ENCODE peak calls at places on chromosomes 12 and 14, in eight cellular contexts. One of them, this sample, is unnamed.

GRCh38 chr12:113805201-113805600 is 160.9 kb downstream of the RBM19 start:
- DNase-seq in stimulated activated CD8-positive, alpha-beta memory T cell treated with anti-CD3 and anti-CD28 coated beads, Interleukin-15, amount 100 ng/mL, for 1 hour: no peak
- DNase-seq in fibroblast of the conjunctiva: no peak
- DNase-seq in astrocyte of the spinal cord: no peak
- DNase-seq in T-helper 1 cell: no peak
- DNase-seq in lower leg skin: no peak
- DNase-seq in HTR-8/SVneo: no peak
- DNase-seq in T-helper 2 cell: no peak
- DNase-seq in this sample: no peak

GRCh38 chr14:66638688-66639087 is 130.7 kb downstream of the GPHN start:
- DNase-seq in stimulated activated CD8-positive, alpha-beta memory T cell treated with anti-CD3 and anti-CD28 coated beads, Interleukin-15, amount 100 ng/mL, for 1 hour: no peak
- DNase-seq in fibroblast of the conjunctiva: no peak
- DNase-seq in astrocyte of the spinal cord: no peak
- DNase-seq in T-helper 1 cell: no peak
- DNase-seq in lower leg skin: no peak
- DNase-seq in HTR-8/SVneo: peak; percentile 71
- DNase-seq in T-helper 2 cell: no peak
- DNase-seq in this sample: no peak

GRCh38 chr12:124915249-124916236 is 1.1 kb upstream of the UBC start:
- DNase-seq in stimulated activated CD8-positive, alpha-beta memory T cell treated with anti-CD3 and anti-CD28 coated beads, Interleukin-15, amount 100 ng/mL, for 1 hour: no peak
- DNase-seq in fibroblast of the conjunctiva: no peak
- DNase-seq in astrocyte of the spinal cord: no peak
- DNase-seq in T-helper 1 cell: no peak
- DNase-seq in lower leg skin: peak; percentile 64
- DNase-seq in HTR-8/SVneo: no peak
- DNase-seq in T-helper 2 cell: no peak
- DNase-seq in this sample: no peak

GRCh38 chr14:101123639-101124525 is 220.4 kb upstream of the RTL1 start:
- DNase-seq in stimulated activated CD8-positive, alpha-beta memory T cell treated with anti-CD3 and anti-CD28 coated beads, Interleukin-15, amount 100 ng/mL, for 1 hour: no peak
- DNase-seq in fibroblast of the conjunctiva: no peak
- DNase-seq in astrocyte of the spinal cord: no peak
- DNase-seq in T-helper 1 cell: no peak
- DNase-seq in lower leg skin: peak; percentile 9
- DNase-seq in HTR-8/SVneo: no peak
- DNase-seq in T-helper 2 cell: no peak
- DNase-seq in this sample: no peak

GRCh38 chr14:29814153-29815057 is 113.2 kb downstream of the PRKD1 start:
- DNase-seq in stimulated activated CD8-positive, alpha-beta memory T cell treated with anti-CD3 and anti-CD28 coated beads, Interleukin-15, amount 100 ng/mL, for 1 hour: no peak
- DNase-seq in fibroblast of the conjunctiva: peak; percentile 26
- DNase-seq in astrocyte of the spinal cord: peak; percentile 74
- DNase-seq in T-helper 1 cell: no peak
- DNase-seq in lower leg skin: no peak
- DNase-seq in HTR-8/SVneo: no peak
- DNase-seq in T-helper 2 cell: no peak
- DNase-seq in this sample: no peak

GRCh38 chr12:25712169-25712568 is 159.1 kb upstream of the LMNTD1 start:
- DNase-seq in stimulated activated CD8-positive, alpha-beta memory T cell treated with anti-CD3 and anti-CD28 coated beads, Interleukin-15, amount 100 ng/mL, for 1 hour: no peak
- DNase-seq in fibroblast of the conjunctiva: no peak
- DNase-seq in astrocyte of the spinal cord: no peak
- DNase-seq in T-helper 1 cell: no peak
- DNase-seq in lower leg skin: no peak
- DNase-seq in HTR-8/SVneo: no peak
- DNase-seq in T-helper 2 cell: no peak
- DNase-seq in this sample: no peak

GRCh38 chr14:97273540-97273939 is 476.4 kb downstream of the VRK1 start:
- DNase-seq in stimulated activated CD8-positive, alpha-beta memory T cell treated with anti-CD3 and anti-CD28 coated beads, Interleukin-15, amount 100 ng/mL, for 1 hour: no peak
- DNase-seq in fibroblast of the conjunctiva: no peak
- DNase-seq in astrocyte of the spinal cord: no peak
- DNase-seq in T-helper 1 cell: no peak
- DNase-seq in lower leg skin: no peak
- DNase-seq in HTR-8/SVneo: no peak
- DNase-seq in T-helper 2 cell: no peak
- DNase-seq in this sample: no peak

GRCh38 chr12:52526511-52526951 is 6.3 kb upstream of the KRT5 start:
- DNase-seq in stimulated activated CD8-positive, alpha-beta memory T cell treated with anti-CD3 and anti-CD28 coated beads, Interleukin-15, amount 100 ng/mL, for 1 hour: no peak
- DNase-seq in fibroblast of the conjunctiva: no peak
- DNase-seq in astrocyte of the spinal cord: no peak
- DNase-seq in T-helper 1 cell: no peak
- DNase-seq in lower leg skin: no peak
- DNase-seq in HTR-8/SVneo: no peak
- DNase-seq in T-helper 2 cell: no peak
- DNase-seq in this sample: no peak

GRCh38 chr14:20327005-20327869 is 5.8 kb downstream of the CCNB1IP1 start:
- DNase-seq in stimulated activated CD8-positive, alpha-beta memory T cell treated with anti-CD3 and anti-CD28 coated beads, Interleukin-15, amount 100 ng/mL, for 1 hour: no peak
- DNase-seq in fibroblast of the conjunctiva: peak; percentile 63
- DNase-seq in astrocyte of the spinal cord: peak; percentile 74
- DNase-seq in T-helper 1 cell: peak; percentile 32
- DNase-seq in lower leg skin: no peak
- DNase-seq in HTR-8/SVneo: peak; percentile 41
- DNase-seq in T-helper 2 cell: no peak
- DNase-seq in this sample: peak; percentile 81

GRCh38 chr14:92223027-92223426 is 99.9 kb upstream of the SLC24A4 start:
- DNase-seq in stimulated activated CD8-positive, alpha-beta memory T cell treated with anti-CD3 and anti-CD28 coated beads, Interleukin-15, amount 100 ng/mL, for 1 hour: no peak
- DNase-seq in fibroblast of the conjunctiva: no peak
- DNase-seq in astrocyte of the spinal cord: no peak
- DNase-seq in T-helper 1 cell: no peak
- DNase-seq in lower leg skin: no peak
- DNase-seq in HTR-8/SVneo: no peak
- DNase-seq in T-helper 2 cell: no peak
- DNase-seq in this sample: no peak

GRCh38 chr14:103679351-103679750 is 35.9 kb downstream of the XRCC3 start:
- DNase-seq in stimulated activated CD8-positive, alpha-beta memory T cell treated with anti-CD3 and anti-CD28 coated beads, Interleukin-15, amount 100 ng/mL, for 1 hour: peak; percentile 7
- DNase-seq in fibroblast of the conjunctiva: no peak
- DNase-seq in astrocyte of the spinal cord: peak; percentile 16
- DNase-seq in T-helper 1 cell: no peak
- DNase-seq in lower leg skin: no peak
- DNase-seq in HTR-8/SVneo: peak; percentile 29
- DNase-seq in T-helper 2 cell: no peak
- DNase-seq in this sample: peak; percentile 26

GRCh38 chr14:53924754-53925153 is 31.9 kb downstream of the BMP4 start:
- DNase-seq in stimulated activated CD8-positive, alpha-beta memory T cell treated with anti-CD3 and anti-CD28 coated beads, Interleukin-15, amount 100 ng/mL, for 1 hour: no peak
- DNase-seq in fibroblast of the conjunctiva: no peak
- DNase-seq in astrocyte of the spinal cord: peak; percentile 90
- DNase-seq in T-helper 1 cell: no peak
- DNase-seq in lower leg skin: no peak
- DNase-seq in HTR-8/SVneo: peak; percentile 87
- DNase-seq in T-helper 2 cell: no peak
- DNase-seq in this sample: no peak

GRCh38 chr12:42099433-42099832 is 45.2 kb downstream of the GXYLT1 start:
- DNase-seq in stimulated activated CD8-positive, alpha-beta memory T cell treated with anti-CD3 and anti-CD28 coated beads, Interleukin-15, amount 100 ng/mL, for 1 hour: no peak
- DNase-seq in fibroblast of the conjunctiva: no peak
- DNase-seq in astrocyte of the spinal cord: no peak
- DNase-seq in T-helper 1 cell: no peak
- DNase-seq in lower leg skin: no peak
- DNase-seq in HTR-8/SVneo: no peak
- DNase-seq in T-helper 2 cell: no peak
- DNase-seq in this sample: no peak

GRCh38 chr14:94485944-94486841 is 10.2 kb upstream of the SERPINA9 start:
- DNase-seq in stimulated activated CD8-positive, alpha-beta memory T cell treated with anti-CD3 and anti-CD28 coated beads, Interleukin-15, amount 100 ng/mL, for 1 hour: peak; percentile 12
- DNase-seq in fibroblast of the conjunctiva: peak; percentile 5
- DNase-seq in astrocyte of the spinal cord: peak; percentile 50
- DNase-seq in T-helper 1 cell: peak; percentile 12
- DNase-seq in lower leg skin: peak; percentile 39
- DNase-seq in HTR-8/SVneo: peak; percentile 77
- DNase-seq in T-helper 2 cell: peak; percentile 28
- DNase-seq in this sample: peak; percentile 11

GRCh38 chr14:79732911-79733310 is 478.4 kb downstream of the DIO2 start:
- DNase-seq in stimulated activated CD8-positive, alpha-beta memory T cell treated with anti-CD3 and anti-CD28 coated beads, Interleukin-15, amount 100 ng/mL, for 1 hour: no peak
- DNase-seq in fibroblast of the conjunctiva: no peak
- DNase-seq in astrocyte of the spinal cord: peak; percentile 29
- DNase-seq in T-helper 1 cell: no peak
- DNase-seq in lower leg skin: no peak
- DNase-seq in HTR-8/SVneo: no peak
- DNase-seq in T-helper 2 cell: no peak
- DNase-seq in this sample: no peak

GRCh38 chr12:31228811-31229792 is 96.8 kb downstream of the SINHCAF start:
- DNase-seq in stimulated activated CD8-positive, alpha-beta memory T cell treated with anti-CD3 and anti-CD28 coated beads, Interleukin-15, amount 100 ng/mL, for 1 hour: no peak
- DNase-seq in fibroblast of the conjunctiva: no peak
- DNase-seq in astrocyte of the spinal cord: no peak
- DNase-seq in T-helper 1 cell: no peak
- DNase-seq in lower leg skin: no peak
- DNase-seq in HTR-8/SVneo: no peak
- DNase-seq in T-helper 2 cell: no peak
- DNase-seq in this sample: no peak

GRCh38 chr12:96751626-96752025 is 155.4 kb upstream of the NEDD1 start:
- DNase-seq in stimulated activated CD8-positive, alpha-beta memory T cell treated with anti-CD3 and anti-CD28 coated beads, Interleukin-15, amount 100 ng/mL, for 1 hour: no peak
- DNase-seq in fibroblast of the conjunctiva: no peak
- DNase-seq in astrocyte of the spinal cord: no peak
- DNase-seq in T-helper 1 cell: no peak
- DNase-seq in lower leg skin: no peak
- DNase-seq in HTR-8/SVneo: no peak
- DNase-seq in T-helper 2 cell: no peak
- DNase-seq in this sample: no peak

GRCh38 chr14:34554540-34555250 is 15.2 kb upstream of the EAPP start:
- DNase-seq in stimulated activated CD8-positive, alpha-beta memory T cell treated with anti-CD3 and anti-CD28 coated beads, Interleukin-15, amount 100 ng/mL, for 1 hour: no peak
- DNase-seq in fibroblast of the conjunctiva: no peak
- DNase-seq in astrocyte of the spinal cord: no peak
- DNase-seq in T-helper 1 cell: no peak
- DNase-seq in lower leg skin: no peak
- DNase-seq in HTR-8/SVneo: no peak
- DNase-seq in T-helper 2 cell: no peak
- DNase-seq in this sample: no peak

GRCh38 chr12:50546441-50547318 is 41.9 kb downstream of the DIP2B start:
- DNase-seq in stimulated activated CD8-positive, alpha-beta memory T cell treated with anti-CD3 and anti-CD28 coated beads, Interleukin-15, amount 100 ng/mL, for 1 hour: no peak
- DNase-seq in fibroblast of the conjunctiva: no peak
- DNase-seq in astrocyte of the spinal cord: no peak
- DNase-seq in T-helper 1 cell: no peak
- DNase-seq in lower leg skin: no peak
- DNase-seq in HTR-8/SVneo: no peak
- DNase-seq in T-helper 2 cell: no peak
- DNase-seq in this sample: no peak

GRCh38 chr12:131190965-131191364 is 237.3 kb downstream of the ADGRD1 start:
- DNase-seq in stimulated activated CD8-positive, alpha-beta memory T cell treated with anti-CD3 and anti-CD28 coated beads, Interleukin-15, amount 100 ng/mL, for 1 hour: no peak
- DNase-seq in fibroblast of the conjunctiva: no peak
- DNase-seq in astrocyte of the spinal cord: no peak
- DNase-seq in T-helper 1 cell: no peak
- DNase-seq in lower leg skin: no peak
- DNase-seq in HTR-8/SVneo: no peak
- DNase-seq in T-helper 2 cell: no peak
- DNase-seq in this sample: no peak

GRCh38 chr14:49982522-49982951 is 89.7 kb downstream of the ARF6 start:
- DNase-seq in stimulated activated CD8-positive, alpha-beta memory T cell treated with anti-CD3 and anti-CD28 coated beads, Interleukin-15, amount 100 ng/mL, for 1 hour: no peak
- DNase-seq in fibroblast of the conjunctiva: peak; percentile 76
- DNase-seq in astrocyte of the spinal cord: peak; percentile 94
- DNase-seq in T-helper 1 cell: no peak
- DNase-seq in lower leg skin: no peak
- DNase-seq in HTR-8/SVneo: no peak
- DNase-seq in T-helper 2 cell: no peak
- DNase-seq in this sample: no peak

GRCh38 chr14:52926994-52927393 is 23.9 kb downstream of the FERMT2 start:
- DNase-seq in stimulated activated CD8-positive, alpha-beta memory T cell treated with anti-CD3 and anti-CD28 coated beads, Interleukin-15, amount 100 ng/mL, for 1 hour: no peak
- DNase-seq in fibroblast of the conjunctiva: no peak
- DNase-seq in astrocyte of the spinal cord: peak; percentile 53
- DNase-seq in T-helper 1 cell: no peak
- DNase-seq in lower leg skin: no peak
- DNase-seq in HTR-8/SVneo: peak; percentile 46
- DNase-seq in T-helper 2 cell: no peak
- DNase-seq in this sample: no peak

GRCh38 chr12:108120863-108121165 is 8.3 kb upstream of the WSCD2 start:
- DNase-seq in stimulated activated CD8-positive, alpha-beta memory T cell treated with anti-CD3 and anti-CD28 coated beads, Interleukin-15, amount 100 ng/mL, for 1 hour: no peak
- DNase-seq in fibroblast of the conjunctiva: no peak
- DNase-seq in astrocyte of the spinal cord: no peak
- DNase-seq in T-helper 1 cell: no peak
- DNase-seq in lower leg skin: no peak
- DNase-seq in HTR-8/SVneo: no peak
- DNase-seq in T-helper 2 cell: no peak
- DNase-seq in this sample: no peak

GRCh38 chr12:7937867-7938506 is 2.0 kb upstream of the SLC2A3 start:
- DNase-seq in stimulated activated CD8-positive, alpha-beta memory T cell treated with anti-CD3 and anti-CD28 coated beads, Interleukin-15, amount 100 ng/mL, for 1 hour: no peak
- DNase-seq in fibroblast of the conjunctiva: no peak
- DNase-seq in astrocyte of the spinal cord: peak; percentile 42
- DNase-seq in T-helper 1 cell: no peak
- DNase-seq in lower leg skin: no peak
- DNase-seq in HTR-8/SVneo: peak; percentile 79
- DNase-seq in T-helper 2 cell: no peak
- DNase-seq in this sample: no peak

GRCh38 chr12:96164951-96165858 is 29.0 kb upstream of the ELK3 start:
- DNase-seq in stimulated activated CD8-positive, alpha-beta memory T cell treated with anti-CD3 and anti-CD28 coated beads, Interleukin-15, amount 100 ng/mL, for 1 hour: no peak
- DNase-seq in fibroblast of the conjunctiva: no peak
- DNase-seq in astrocyte of the spinal cord: no peak
- DNase-seq in T-helper 1 cell: no peak
- DNase-seq in lower leg skin: no peak
- DNase-seq in HTR-8/SVneo: no peak
- DNase-seq in T-helper 2 cell: no peak
- DNase-seq in this sample: no peak

GRCh38 chr14:54381821-54382220 is 15.0 kb upstream of the CDKN3 start:
- DNase-seq in stimulated activated CD8-positive, alpha-beta memory T cell treated with anti-CD3 and anti-CD28 coated beads, Interleukin-15, amount 100 ng/mL, for 1 hour: no peak
- DNase-seq in fibroblast of the conjunctiva: no peak
- DNase-seq in astrocyte of the spinal cord: no peak
- DNase-seq in T-helper 1 cell: no peak
- DNase-seq in lower leg skin: no peak
- DNase-seq in HTR-8/SVneo: no peak
- DNase-seq in T-helper 2 cell: no peak
- DNase-seq in this sample: no peak

GRCh38 chr12:9066183-9066623 is 49.5 kb downstream of the A2M start:
- DNase-seq in stimulated activated CD8-positive, alpha-beta memory T cell treated with anti-CD3 and anti-CD28 coated beads, Interleukin-15, amount 100 ng/mL, for 1 hour: no peak
- DNase-seq in fibroblast of the conjunctiva: no peak
- DNase-seq in astrocyte of the spinal cord: no peak
- DNase-seq in T-helper 1 cell: no peak
- DNase-seq in lower leg skin: no peak
- DNase-seq in HTR-8/SVneo: no peak
- DNase-seq in T-helper 2 cell: no peak
- DNase-seq in this sample: no peak

GRCh38 chr12:75389061-75389460 is 1.8 kb upstream of the GLIPR1L2 start:
- DNase-seq in stimulated activated CD8-positive, alpha-beta memory T cell treated with anti-CD3 and anti-CD28 coated beads, Interleukin-15, amount 100 ng/mL, for 1 hour: no peak
- DNase-seq in fibroblast of the conjunctiva: no peak
- DNase-seq in astrocyte of the spinal cord: peak; percentile 42
- DNase-seq in T-helper 1 cell: no peak
- DNase-seq in lower leg skin: no peak
- DNase-seq in HTR-8/SVneo: peak; percentile 3
- DNase-seq in T-helper 2 cell: no peak
- DNase-seq in this sample: no peak

GRCh38 chr14:20350860-20351259 is 7.4 kb downstream of the PARP2 start:
- DNase-seq in stimulated activated CD8-positive, alpha-beta memory T cell treated with anti-CD3 and anti-CD28 coated beads, Interleukin-15, amount 100 ng/mL, for 1 hour: no peak
- DNase-seq in fibroblast of the conjunctiva: no peak
- DNase-seq in astrocyte of the spinal cord: no peak
- DNase-seq in T-helper 1 cell: no peak
- DNase-seq in lower leg skin: no peak
- DNase-seq in HTR-8/SVneo: no peak
- DNase-seq in T-helper 2 cell: no peak
- DNase-seq in this sample: no peak

GRCh38 chr12:108773798-108774788 is 42.8 kb upstream of the CORO1C start:
- DNase-seq in stimulated activated CD8-positive, alpha-beta memory T cell treated with anti-CD3 and anti-CD28 coated beads, Interleukin-15, amount 100 ng/mL, for 1 hour: no peak
- DNase-seq in fibroblast of the conjunctiva: peak; percentile 76
- DNase-seq in astrocyte of the spinal cord: peak; percentile 80
- DNase-seq in T-helper 1 cell: no peak
- DNase-seq in lower leg skin: peak; percentile 85
- DNase-seq in HTR-8/SVneo: no peak
- DNase-seq in T-helper 2 cell: no peak
- DNase-seq in this sample: peak; percentile 86

GRCh38 chr14:31745741-31746140 is 184.5 kb downstream of the NUBPL start:
- DNase-seq in stimulated activated CD8-positive, alpha-beta memory T cell treated with anti-CD3 and anti-CD28 coated beads, Interleukin-15, amount 100 ng/mL, for 1 hour: no peak
- DNase-seq in fibroblast of the conjunctiva: no peak
- DNase-seq in astrocyte of the spinal cord: no peak
- DNase-seq in T-helper 1 cell: no peak
- DNase-seq in lower leg skin: no peak
- DNase-seq in HTR-8/SVneo: no peak
- DNase-seq in T-helper 2 cell: no peak
- DNase-seq in this sample: no peak

GRCh38 chr14:69261761-69262331 is 1.9 kb downstream of the GALNT16 start:
- DNase-seq in stimulated activated CD8-positive, alpha-beta memory T cell treated with anti-CD3 and anti-CD28 coated beads, Interleukin-15, amount 100 ng/mL, for 1 hour: no peak
- DNase-seq in fibroblast of the conjunctiva: no peak
- DNase-seq in astrocyte of the spinal cord: no peak
- DNase-seq in T-helper 1 cell: no peak
- DNase-seq in lower leg skin: no peak
- DNase-seq in HTR-8/SVneo: no peak
- DNase-seq in T-helper 2 cell: no peak
- DNase-seq in this sample: no peak

GRCh38 chr14:51704465-51705050 is 52.8 kb downstream of the FRMD6 start:
- DNase-seq in stimulated activated CD8-positive, alpha-beta memory T cell treated with anti-CD3 and anti-CD28 coated beads, Interleukin-15, amount 100 ng/mL, for 1 hour: no peak
- DNase-seq in fibroblast of the conjunctiva: no peak
- DNase-seq in astrocyte of the spinal cord: peak; percentile 80
- DNase-seq in T-helper 1 cell: no peak
- DNase-seq in lower leg skin: no peak
- DNase-seq in HTR-8/SVneo: no peak
- DNase-seq in T-helper 2 cell: no peak
- DNase-seq in this sample: no peak

GRCh38 chr12:11951209-11951608 is 119.5 kb upstream of the BCL2L14 start:
- DNase-seq in stimulated activated CD8-positive, alpha-beta memory T cell treated with anti-CD3 and anti-CD28 coated beads, Interleukin-15, amount 100 ng/mL, for 1 hour: no peak
- DNase-seq in fibroblast of the conjunctiva: no peak
- DNase-seq in astrocyte of the spinal cord: no peak
- DNase-seq in T-helper 1 cell: no peak
- DNase-seq in lower leg skin: no peak
- DNase-seq in HTR-8/SVneo: no peak
- DNase-seq in T-helper 2 cell: no peak
- DNase-seq in this sample: no peak